ENCODE peak calls at places on chromosomes 4 and X, in six cellular contexts. L, P, J, B, F and E are unnamed samples.

GRCh38 chrX:56564921-56565861 is 1.8 kb downstream of the UBQLN2 start:
- DNase-seq in P (peak), F (peak), L (no peak), J (no peak), B (peak), E (no peak)

GRCh38 chrX:38638952-38639529 is 77.7 kb downstream of the TSPAN7 start:
- DNase-seq in B (no peak), F (no peak), J (no peak), L (no peak), P (no peak), E (no peak)

GRCh38 chr4:145847764-145848163 is 90.9 kb downstream of the ZNF827 start:
- DNase-seq in J (no peak), B (no peak), P (no peak), F (peak), L (no peak), E (no peak)

GRCh38 chr4:7792616-7793015 is 147.0 kb downstream of the AFAP1 start:
- DNase-seq in B (no peak), J (no peak), L (no peak), F (no peak), P (no peak), E (no peak)

GRCh38 chrX:97597954-97598353 is 714.2 kb downstream of the RPA4 start:
- DNase-seq in P (peak), L (no peak), J (peak), B (no peak), F (no peak), E (no peak)

GRCh38 chr4:1683371-1683902 is 676 bp downstream of the FAM53A start:
- DNase-seq in P (no peak), B (peak), L (no peak), F (no peak), J (peak), E (peak)

GRCh38 chr4:973431-974397 is at the start of gene DGKQ:
- DNase-seq in P (peak), F (peak), B (peak), L (no peak), J (peak), E (peak)

GRCh38 chrX:119155416-119156035 is 27.9 kb upstream of the KIAA1210 start:
- DNase-seq in F (no peak), J (no peak), L (no peak), B (peak), P (no peak), E (no peak)

GRCh38 chrX:130095249-130095648 is 15.0 kb downstream of the ELF4 start:
- DNase-seq in P (no peak), F (no peak), B (no peak), L (no peak), J (no peak), E (no peak)

GRCh38 chrX:15299945-15300851 is 15.2 kb downstream of the ASB11 start:
- DNase-seq in F (peak), B (peak), P (no peak), J (no peak), L (no peak), E (peak)

GRCh38 chrX:16869393-16870094 is 618 bp downstream of the RBBP7 start:
- DNase-seq in P (peak), F (no peak), B (peak), J (peak), L (no peak), E (no peak)

GRCh38 chr4:6694177-6694901 is 661 bp downstream of the S100P start:
- DNase-seq in P (no peak), B (no peak), L (no peak), F (no peak), J (no peak), E (no peak)

GRCh38 chr4:172786039-172786792 is 382.4 kb upstream of the GALNT7 start:
- DNase-seq in P (no peak), B (no peak), J (no peak), F (no peak), L (no peak), E (no peak)

GRCh38 chr4:189113389-189113888 is 827.2 kb upstream of the FRG1 start:
- DNase-seq in P (no peak), L (no peak), J (no peak), B (no peak), F (no peak), E (no peak)

GRCh38 chr4:128775477-128775876 is 34.0 kb upstream of the JADE1 start:
- DNase-seq in F (no peak), J (no peak), L (no peak), B (no peak), P (no peak), E (no peak)

GRCh38 chrX:43973249-43973672 is at the start of gene NDP:
- DNase-seq in F (peak), B (peak), L (no peak), J (no peak), P (no peak), E (peak)

GRCh38 chr4:13248621-13249298 is 235.4 kb downstream of the RAB28 start:
- DNase-seq in B (no peak), L (no peak), J (no peak), P (no peak), F (no peak), E (no peak)

GRCh38 chr4:14529653-14530052 is 472.6 kb upstream of the CPEB2 start:
- DNase-seq in B (peak), P (no peak), L (peak), J (no peak), F (no peak), E (no peak)

GRCh38 chrX:69503835-69504625 is at the start of gene NALF2:
- DNase-seq in P (peak), F (peak), B (peak), L (peak), J (no peak), E (peak)

GRCh38 chr4:38677466-38677865 is 13.5 kb downstream of the KLF3 start:
- DNase-seq in F (no peak), B (no peak), L (no peak), J (no peak), P (no peak), E (no peak)

GRCh38 chr4:151045907-151046306 is 30.8 kb upstream of the LRBA start:
- DNase-seq in L (peak), F (no peak), P (peak), J (no peak), B (peak), E (peak)